ENCODE peak calls at places on chromosomes 2 and 18, in six cellular contexts. O, P, S, W, H and F are unnamed samples.

GRCh38 chr2:240139011-240139441 is 1.4 kb downstream of the OTOS start:
- DNase-seq in O (no peak), W (no peak), H (no peak), P (no peak), S (no peak), F (no peak)

GRCh38 chr2:71513721-71514120 is 60.4 kb downstream of the DYSF start:
- DNase-seq in S (no peak), W (no peak), O (no peak), H (no peak), P (no peak), F (no peak)

GRCh38 chr2:10301946-10302478 is 692 bp upstream of the HPCAL1 start:
- DNase-seq in W (no peak), S (no peak), H (peak), O (no peak), P (peak), F (no peak)

GRCh38 chr2:55947759-55948158 is 24.2 kb upstream of the EFEMP1 start:
- DNase-seq in S (no peak), W (no peak), P (no peak), O (no peak), H (no peak), F (no peak)

GRCh38 chr2:199344012-199344411 is 113.7 kb downstream of the SATB2 start:
- DNase-seq in P (no peak), W (no peak), S (no peak), O (no peak), H (no peak), F (no peak)

GRCh38 chr2:117785740-117786139 is 28.8 kb upstream of the DDX18 start:
- DNase-seq in O (peak), P (peak), H (peak), W (no peak), S (peak), F (no peak)

GRCh38 chr2:187118331-187119099 is 269.5 kb upstream of the ZSWIM2 start:
- DNase-seq in S (no peak), W (no peak), P (no peak), O (no peak), H (no peak), F (no peak)

GRCh38 chr2:176094307-176094706 is 1.8 kb downstream of the HOXD13 start:
- DNase-seq in H (no peak), P (no peak), W (no peak), O (no peak), S (no peak), F (no peak)

GRCh38 chr2:142140434-142140845 is 9.6 kb upstream of the LRP1B start:
- DNase-seq in O (peak), H (peak), S (no peak), P (peak), W (no peak), F (no peak)

GRCh38 chr2:195106681-195107380 is 550.2 kb upstream of the SLC39A10 start:
- DNase-seq in S (no peak), O (no peak), H (no peak), P (no peak), W (no peak), F (no peak)

GRCh38 chr2:164589522-164589921 is 31.8 kb downstream of the GRB14 start:
- DNase-seq in P (no peak), O (no peak), S (no peak), H (no peak), W (no peak), F (no peak)

GRCh38 chr2:114421781-114422180 is 20.7 kb upstream of the DPP10 start:
- DNase-seq in W (no peak), O (no peak), H (no peak), S (no peak), P (no peak), F (no peak)

GRCh38 chr2:176002684-176003225 is 688 bp upstream of the LNPK start:
- DNase-seq in P (peak), H (peak), W (no peak), O (peak), S (no peak), F (no peak)

GRCh38 chr18:58645398-58645797 is 16.5 kb upstream of the ALPK2 start:
- DNase-seq in O (peak), P (no peak), S (no peak), H (no peak), W (no peak), F (no peak)

GRCh38 chr18:32454667-32455066 is 16.0 kb downstream of the GAREM1 start:
- DNase-seq in H (no peak), O (no peak), P (no peak), W (no peak), S (no peak), F (no peak)

GRCh38 chr2:182649316-182649715 is 66.7 kb upstream of the DNAJC10 start:
- DNase-seq in P (peak), W (no peak), O (peak), H (peak), S (no peak), F (no peak)

GRCh38 chr2:65639156-65639876 is 206.9 kb upstream of the SPRED2 start:
- DNase-seq in O (no peak), W (no peak), H (peak), S (peak), P (no peak), F (no peak)

GRCh38 chr2:69385443-69386151 is 1.4 kb downstream of the GFPT1 start:
- DNase-seq in H (no peak), W (no peak), P (peak), S (no peak), O (peak), F (no peak)

GRCh38 chr18:31079973-31080372 is 22.2 kb downstream of the DSC2 start:
- DNase-seq in P (no peak), O (no peak), H (no peak), S (no peak), W (no peak), F (no peak)

GRCh38 chr2:209411296-209411695 is 12.6 kb upstream of the MAP2 start:
- DNase-seq in O (no peak), H (no peak), S (no peak), P (no peak), W (no peak), F (no peak)

GRCh38 chr2:220198911-220199310 is 571.5 kb downstream of the SLC4A3 start:
- DNase-seq in W (no peak), O (peak), S (no peak), H (no peak), P (no peak), F (no peak)

GRCh38 chr2:147639891-147640290 is 204.9 kb upstream of the ACVR2A start:
- DNase-seq in O (no peak), S (no peak), W (peak), H (no peak), P (peak), F (no peak)

GRCh38 chr2:219576505-219577388 is 4.6 kb downstream of the INHA start:
- DNase-seq in P (no peak), W (no peak), O (no peak), H (no peak), S (no peak), F (peak)

GRCh38 chr2:67210430-67210829 is 186.7 kb upstream of the ETAA1 start:
- DNase-seq in P (no peak), O (peak), S (no peak), W (no peak), H (no peak), F (no peak)

GRCh38 chr2:201107624-201108023 is 8.3 kb upstream of the CFLAR start:
- DNase-seq in W (no peak), O (no peak), S (no peak), H (no peak), P (no peak), F (no peak)

GRCh38 chr2:26344581-26345283 is 1.2 kb upstream of the SELENOI start:
- DNase-seq in W (no peak), S (peak), O (peak), P (peak), H (no peak), F (no peak)

GRCh38 chr2:211033765-211034164 is 477.4 kb downstream of the CPS1 start:
- DNase-seq in S (no peak), H (peak), O (peak), P (no peak), W (no peak), F (no peak)

GRCh38 chr2:151977631-151978030 is 121.2 kb downstream of the CACNB4 start:
- DNase-seq in H (no peak), O (no peak), P (no peak), S (no peak), W (no peak), F (no peak)

GRCh38 chr18:23779696-23780303 is 90.5 kb downstream of the LAMA3 start:
- DNase-seq in H (no peak), W (no peak), S (peak), P (no peak), O (peak), F (no peak)

GRCh38 chr18:39462436-39462835 is 1896.8 kb upstream of the CELF4 start:
- DNase-seq in O (peak), H (no peak), S (no peak), P (peak), W (no peak), F (no peak)

GRCh38 chr2:44528595-44528994 is 166.8 kb downstream of the CAMKMT start:
- DNase-seq in H (no peak), O (peak), P (no peak), S (no peak), W (no peak), F (no peak)

GRCh38 chr2:96213379-96213778 is 4.8 kb upstream of the STARD7 start:
- DNase-seq in P (no peak), S (no peak), W (no peak), O (no peak), H (no peak), F (no peak)

GRCh38 chr2:111642576-111643327 is 241.2 kb downstream of the ANAPC1 start:
- DNase-seq in O (no peak), S (no peak), W (no peak), P (no peak), H (no peak), F (no peak)

GRCh38 chr18:23545247-23545789 is 41.0 kb downstream of the NPC1 start:
- DNase-seq in W (no peak), O (no peak), P (no peak), H (no peak), S (no peak), F (no peak)

GRCh38 chr2:129396980-129397599 is 582.4 kb upstream of the RAB6C start:
- DNase-seq in O (peak), H (no peak), S (peak), W (no peak), P (peak), F (peak)

GRCh38 chr2:162734866-162735265 is 103.7 kb downstream of the KCNH7 start:
- DNase-seq in S (no peak), W (no peak), O (no peak), H (no peak), P (no peak), F (no peak)

GRCh38 chr18:36828157-36828629 is 609 bp downstream of the TPGS2 start:
- DNase-seq in H (peak), S (peak), W (no peak), O (peak), P (peak), F (peak)